ENCODE peak calls at places on chromosomes 11 and 22, in ten cellular contexts. Y is MG63; G is GM23338; Z is PC-3; A is aorta; T is CD8-positive, alpha-beta memory T cell; M is psoas muscle; N is HCT116; B is testis; O is brain microvascular endothelial cell. U is an unnamed sample.

GRCh38 chr22:37138879-37139561 is 10.7 kb downstream of the IL2RB start:
- DNase-seq in Z (no peak), G (no peak), N (no peak), T (no peak), B (no peak), A (no peak), M (no peak), O (no peak), Y (no peak), U (no peak)

GRCh38 chr11:43508511-43508918 is 149.8 kb downstream of the TTC17 start:
- DNase-seq in A (no peak), B (no peak), T (no peak), Y (peak; percentile 76), O (peak; percentile 41), M (no peak), N (no peak), G (no peak), Z (peak; percentile 45), U (no peak)

GRCh38 chr11:66906077-66906929 is 49.4 kb downstream of the LRFN4 start:
- DNase-seq in A (peak; percentile 62), Y (no peak), M (no peak), G (no peak), T (no peak), N (peak; percentile 36), B (peak; percentile 68), Z (peak; percentile 84), O (peak; percentile 33), U (no peak)

GRCh38 chr11:87251560-87251959 is 213.8 kb downstream of the TMEM135 start:
- DNase-seq in N (no peak), Z (peak; percentile 30), T (no peak), G (no peak), M (no peak), Y (no peak), B (no peak), O (no peak), A (no peak), U (no peak)

GRCh38 chr11:67119577-67120391 is 721 bp downstream of the KDM2A start:
- DNase-seq in A (peak; percentile 78), T (peak; percentile 28), Y (peak; percentile 27), B (peak; percentile 59), M (peak; percentile 43), Z (peak; percentile 32), N (no peak), G (peak; percentile 44), O (no peak), U (no peak)

GRCh38 chr11:16912607-16913006 is 101.6 kb downstream of the PLEKHA7 start:
- DNase-seq in O (no peak), Y (no peak), T (no peak), M (no peak), A (no peak), B (no peak), Z (peak; percentile 62), G (peak; percentile 30), N (no peak), U (no peak)

GRCh38 chr11:41403462-41403861 is 56.0 kb downstream of the LRRC4C start:
- DNase-seq in G (no peak), N (no peak), M (no peak), T (no peak), A (no peak), Z (no peak), O (no peak), Y (no peak), B (no peak), U (no peak)

GRCh38 chr11:33262016-33262638 is 4.9 kb downstream of the HIPK3 start:
- DNase-seq in Z (peak; percentile 6), O (no peak), T (no peak), A (no peak), Y (no peak), B (peak; percentile 40), N (no peak), M (no peak), G (no peak), U (no peak)

GRCh38 chr22:49429066-49429465 is 398.6 kb downstream of the BRD1 start:
- DNase-seq in M (no peak), T (no peak), Z (no peak), A (no peak), N (no peak), O (no peak), G (no peak), B (no peak), Y (no peak), U (no peak)

GRCh38 chr22:49432211-49432905 is 395.3 kb downstream of the BRD1 start:
- DNase-seq in T (no peak), M (no peak), G (no peak), Y (no peak), A (no peak), Z (no peak), N (no peak), O (no peak), B (no peak), U (no peak)

GRCh38 chr22:49433717-49434611 is 393.7 kb downstream of the BRD1 start:
- DNase-seq in T (no peak), B (no peak), N (no peak), O (no peak), M (no peak), Y (peak; percentile 33), Z (peak; percentile 58), G (no peak), A (no peak), U (no peak)

GRCh38 chr22:49433044-49433443 is 394.6 kb downstream of the BRD1 start:
- DNase-seq in O (no peak), M (no peak), G (no peak), N (no peak), Y (no peak), A (no peak), T (no peak), B (no peak), Z (no peak), U (no peak)

DNA sequence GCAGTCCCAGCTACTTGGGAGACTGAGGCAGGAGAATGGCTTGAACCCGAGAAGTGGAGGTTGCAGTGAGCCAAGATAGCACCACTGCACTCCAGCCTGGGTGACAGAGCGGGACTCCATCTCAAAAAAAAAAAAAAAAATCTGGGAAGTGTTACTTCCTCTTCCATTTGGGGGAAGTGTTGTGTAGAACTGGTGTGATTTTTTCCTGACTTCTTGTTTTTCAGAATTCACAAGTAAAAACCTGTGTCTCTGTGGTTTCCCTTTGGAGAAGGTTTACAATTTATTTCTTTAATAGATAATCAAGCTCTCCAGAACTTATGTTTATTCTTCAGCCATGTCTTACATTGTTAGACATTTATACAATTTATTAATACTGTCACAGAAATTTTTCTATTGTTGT is 396.1 kb downstream of the BRD1 start:
- DNase-seq in Z (no peak), Y (no peak), O (no peak), G (no peak), T (no peak), A (no peak), N (no peak), B (no peak), M (no peak), U (no peak)
- H3K4me3 ChIP-seq in Z (no peak overlapping the region), Y (no peak overlapping the region), O (no peak overlapping the region), G (no peak overlapping the region), T (no peak overlapping the region), A (no peak overlapping the region), N (no peak overlapping the region), B (no peak overlapping the region), M (no peak overlapping the region), U (no peak overlapping the region)

GRCh38 chr11:8241373-8242112 is 22.1 kb downstream of the LMO1 start:
- DNase-seq in A (no peak), T (no peak), Y (no peak), M (no peak), B (no peak), N (no peak), Z (no peak), G (no peak), O (no peak), U (no peak)

GRCh38 chr11:8237453-8237852 is 26.2 kb downstream of the LMO1 start:
- DNase-seq in M (no peak), Y (no peak), G (no peak), Z (no peak), B (no peak), O (no peak), A (peak; percentile 55), N (no peak), T (no peak), U (no peak)

GRCh38 chr11:8242113-8242475 is 21.6 kb downstream of the LMO1 start:
- DNase-seq in G (peak; percentile 45), N (no peak), Z (no peak), A (no peak), Y (no peak), B (no peak), M (no peak), T (no peak), O (no peak), U (no peak)

GRCh38 chr11:8239536-8240228 is 24.0 kb downstream of the LMO1 start:
- DNase-seq in T (no peak), B (no peak), O (no peak), Z (no peak), M (no peak), A (no peak), N (no peak), Y (no peak), G (no peak), U (no peak)

DNA sequence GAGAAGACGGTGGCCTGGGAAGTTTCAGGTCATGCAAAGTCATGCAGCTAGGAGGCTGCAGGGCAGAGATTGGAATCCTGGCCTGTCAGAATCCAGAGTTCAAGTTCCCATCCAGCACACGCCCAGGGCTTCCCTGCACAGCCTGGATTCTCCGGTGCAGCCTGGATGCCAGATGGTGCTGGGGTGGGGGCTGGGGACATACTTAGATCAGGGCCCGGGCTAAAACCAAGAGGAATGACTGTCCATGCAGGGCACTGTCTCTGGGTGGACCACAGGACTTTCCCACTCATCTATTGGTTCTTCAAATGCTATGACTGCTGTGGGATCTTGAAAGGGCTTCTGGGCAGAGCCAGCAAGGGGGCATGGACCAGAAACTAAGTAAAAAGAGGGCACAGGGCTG is 24.6 kb downstream of the LMO1 start:
- DNase-seq in G (no peak), T (no peak), A (no peak), N (no peak), B (no peak), Z (no peak), O (no peak), M (no peak), Y (no peak), U (no peak)
- H3K4me3 ChIP-seq in G (no peak overlapping the region), T (no peak overlapping the region), A (no peak overlapping the region), N (no peak overlapping the region), B (no peak overlapping the region), Z (no peak overlapping the region), O (no peak overlapping the region), M (no peak overlapping the region), Y (no peak overlapping the region), U (no peak overlapping the region)

DNA sequence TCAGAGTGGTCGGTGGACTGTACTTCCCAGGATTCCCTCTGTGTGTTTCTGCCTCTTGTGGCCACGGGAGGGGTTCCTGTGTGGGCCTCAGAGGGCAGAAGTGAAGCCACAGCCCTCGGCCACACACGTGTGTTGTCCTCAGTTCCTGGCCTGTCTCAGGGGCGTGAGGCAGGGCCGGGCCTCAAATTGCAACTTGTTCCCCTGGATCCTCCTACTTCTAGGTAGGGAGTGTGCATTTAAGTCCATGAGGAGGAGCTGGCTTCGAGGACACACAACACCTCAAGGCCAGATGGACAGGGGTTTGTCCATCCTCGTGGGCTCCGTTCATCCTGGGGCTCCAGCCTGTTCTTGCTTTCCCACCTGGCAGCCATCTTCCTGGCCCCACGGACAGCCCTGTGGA is 573.0 kb downstream of the TBC1D22A start:
- DNase-seq in A (no peak), Y (no peak), Z (no peak), M (no peak), T (no peak), N (no peak), G (no peak), B (no peak), O (no peak), U (no peak)
- H3K4me3 ChIP-seq in A (no peak overlapping the region), Y (no peak overlapping the region), Z (no peak overlapping the region), M (no peak overlapping the region), T (no peak overlapping the region), N (no peak overlapping the region), G (no peak overlapping the region), B (no peak overlapping the region), O (no peak overlapping the region), U (no peak overlapping the region)

GRCh38 chr11:121111053-121111724 is 10.1 kb downstream of the TECTA start:
- DNase-seq in M (no peak), B (no peak), Z (no peak), Y (no peak), O (no peak), N (no peak), T (no peak), G (no peak), A (no peak), U (no peak)

GRCh38 chr11:121113611-121114010 is 12.6 kb downstream of the TECTA start:
- DNase-seq in O (no peak), Z (no peak), N (no peak), Y (no peak), G (no peak), T (no peak), M (no peak), B (no peak), A (no peak), U (no peak)

GRCh38 chr11:121109916-121110656 is 9.0 kb downstream of the TECTA start:
- DNase-seq in Z (no peak), M (no peak), B (no peak), G (no peak), T (no peak), A (no peak), Y (no peak), N (no peak), O (no peak), U (no peak)

GRCh38 chr11:121108413-121108812 is 7.4 kb downstream of the TECTA start:
- DNase-seq in G (no peak), O (no peak), N (no peak), M (no peak), Y (no peak), B (no peak), T (no peak), Z (no peak), A (no peak), U (no peak)

GRCh38 chr11:121112498-121113455 is 11.7 kb downstream of the TECTA start:
- DNase-seq in B (peak; percentile 78), A (no peak), N (peak; percentile 35), O (peak; percentile 85), Z (peak; percentile 87), Y (peak; percentile 68), G (peak; percentile 95), M (peak; percentile 51), T (peak; percentile 8), U (no peak)
- H3K4me3 ChIP-seq in B (no peak overlapping the region), A (no peak overlapping the region), N (no peak overlapping the region), O (no peak overlapping the region), Z (no peak overlapping the region), Y (no peak overlapping the region), G (no peak overlapping the region), M (no peak overlapping the region), T (no peak overlapping the region), U (no peak overlapping the region)

U was measured in RWPE2.